ENCODE peak calls at places on chromosomes 7 and 10, in seven cellular contexts. One of them, this sample, is unnamed.

GRCh38 chr7:73860859-73861258 is at the start of gene TMEM270:
- DNase-seq in adipocyte: no peak
- DNase-seq in bronchial epithelial cell: no peak
- DNase-seq in heart left ventricle: no peak
- DNase-seq in ovary: no peak
- DNase-seq in CD8-positive, alpha-beta memory T cell: no peak
- DNase-seq in cardiac fibroblast: no peak
- DNase-seq in this sample: no peak

GRCh38 chr10:35413985-35414861 is 77.9 kb downstream of the CCNY start:
- DNase-seq in cardiac fibroblast: no peak
- DNase-seq in CD8-positive, alpha-beta memory T cell: no peak
- DNase-seq in adipocyte: no peak
- DNase-seq in heart left ventricle: no peak
- DNase-seq in bronchial epithelial cell: peak; percentile 41
- DNase-seq in ovary: no peak
- DNase-seq in this sample: peak; percentile 53

GRCh38 chr7:152541892-152542291 is 106.1 kb upstream of the KMT2C start:
- DNase-seq in heart left ventricle: no peak
- DNase-seq in ovary: no peak
- DNase-seq in CD8-positive, alpha-beta memory T cell: no peak
- DNase-seq in adipocyte: no peak
- DNase-seq in cardiac fibroblast: no peak
- DNase-seq in bronchial epithelial cell: no peak
- DNase-seq in this sample: no peak

GRCh38 chr7:47471831-47472230 is 110.1 kb downstream of the TNS3 start:
- DNase-seq in ovary: no peak
- DNase-seq in CD8-positive, alpha-beta memory T cell: no peak
- DNase-seq in bronchial epithelial cell: no peak
- DNase-seq in adipocyte: no peak
- DNase-seq in cardiac fibroblast: no peak
- DNase-seq in heart left ventricle: no peak
- DNase-seq in this sample: no peak

GRCh38 chr10:69383485-69384089 is 33.1 kb downstream of the TACR2 start:
- DNase-seq in heart left ventricle: peak; percentile 48
- DNase-seq in bronchial epithelial cell: no peak
- DNase-seq in cardiac fibroblast: peak; percentile 84
- DNase-seq in adipocyte: peak; percentile 44
- DNase-seq in CD8-positive, alpha-beta memory T cell: no peak
- DNase-seq in ovary: no peak
- DNase-seq in this sample: no peak

GRCh38 chr7:36823353-36823752 is 99.1 kb upstream of the AOAH start:
- DNase-seq in CD8-positive, alpha-beta memory T cell: no peak
- DNase-seq in adipocyte: no peak
- DNase-seq in cardiac fibroblast: no peak
- DNase-seq in heart left ventricle: no peak
- DNase-seq in ovary: no peak
- DNase-seq in bronchial epithelial cell: no peak
- DNase-seq in this sample: no peak

GRCh38 chr10:91541481-91541880 is 91.4 kb downstream of the PPP1R3C start:
- DNase-seq in adipocyte: peak; percentile 42
- DNase-seq in cardiac fibroblast: peak; percentile 59
- DNase-seq in heart left ventricle: no peak
- DNase-seq in CD8-positive, alpha-beta memory T cell: no peak
- DNase-seq in ovary: no peak
- DNase-seq in bronchial epithelial cell: no peak
- DNase-seq in this sample: no peak

GRCh38 chr10:5391780-5392179 is 12.8 kb downstream of the TUBAL3 start:
- DNase-seq in ovary: no peak
- DNase-seq in heart left ventricle: no peak
- DNase-seq in adipocyte: no peak
- DNase-seq in bronchial epithelial cell: no peak
- DNase-seq in CD8-positive, alpha-beta memory T cell: no peak
- DNase-seq in cardiac fibroblast: no peak
- DNase-seq in this sample: no peak

GRCh38 chr7:44965441-44965903 is 13.3 kb downstream of the MYO1G start:
- DNase-seq in CD8-positive, alpha-beta memory T cell: no peak
- DNase-seq in heart left ventricle: no peak
- DNase-seq in cardiac fibroblast: no peak
- DNase-seq in adipocyte: no peak
- DNase-seq in ovary: peak; percentile 18
- DNase-seq in bronchial epithelial cell: no peak
- DNase-seq in this sample: no peak

GRCh38 chr7:131289051-131289450 is 38.6 kb upstream of the MKLN1 start:
- DNase-seq in heart left ventricle: no peak
- DNase-seq in bronchial epithelial cell: no peak
- DNase-seq in adipocyte: no peak
- DNase-seq in CD8-positive, alpha-beta memory T cell: no peak
- DNase-seq in cardiac fibroblast: no peak
- DNase-seq in ovary: no peak
- DNase-seq in this sample: no peak

GRCh38 chr10:95356190-95356955 is 65.6 kb upstream of the PDLIM1 start:
- DNase-seq in bronchial epithelial cell: no peak
- DNase-seq in adipocyte: no peak
- DNase-seq in cardiac fibroblast: no peak
- DNase-seq in heart left ventricle: no peak
- DNase-seq in CD8-positive, alpha-beta memory T cell: no peak
- DNase-seq in ovary: no peak
- DNase-seq in this sample: no peak

GRCh38 chr10:65419629-65420028 is 1506.2 kb upstream of the LRRTM3 start:
- DNase-seq in bronchial epithelial cell: peak; percentile 41
- DNase-seq in ovary: no peak
- DNase-seq in CD8-positive, alpha-beta memory T cell: no peak
- DNase-seq in cardiac fibroblast: peak; percentile 18
- DNase-seq in adipocyte: no peak
- DNase-seq in heart left ventricle: no peak
- DNase-seq in this sample: no peak

GRCh38 chr10:110007171-110007700 is 548 bp upstream of the ADD3 start:
- DNase-seq in CD8-positive, alpha-beta memory T cell: no peak
- DNase-seq in bronchial epithelial cell: peak; percentile 26
- DNase-seq in heart left ventricle: no peak
- DNase-seq in ovary: no peak
- DNase-seq in adipocyte: no peak
- DNase-seq in cardiac fibroblast: peak; percentile 64
- DNase-seq in this sample: no peak

GRCh38 chr10:17984056-17984455 is 32.3 kb downstream of the SLC39A12 start:
- DNase-seq in CD8-positive, alpha-beta memory T cell: no peak
- DNase-seq in adipocyte: peak; percentile 70
- DNase-seq in ovary: no peak
- DNase-seq in cardiac fibroblast: peak; percentile 63
- DNase-seq in bronchial epithelial cell: peak; percentile 51
- DNase-seq in heart left ventricle: no peak
- DNase-seq in this sample: no peak

DNA sequence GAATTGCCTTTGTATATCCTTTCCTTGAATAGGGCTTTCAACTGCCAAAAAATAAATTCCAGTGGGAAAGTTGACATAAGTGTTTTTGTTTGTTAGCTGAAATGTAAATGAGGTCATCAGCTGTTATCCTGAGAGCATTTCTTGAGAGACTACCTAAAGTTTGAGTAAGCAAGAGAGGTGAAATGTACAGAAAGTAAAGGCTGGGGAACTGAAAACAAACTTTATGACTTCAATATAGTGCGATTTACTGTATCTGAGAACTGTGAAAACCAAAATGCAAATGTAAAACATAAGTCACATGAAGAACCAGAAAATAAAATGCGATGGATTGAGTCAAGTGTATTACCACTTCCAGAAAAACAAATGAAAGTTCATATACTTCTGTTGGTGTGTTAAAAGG is 527.3 kb upstream of the SEMA3D start:
- DNase-seq in bronchial epithelial cell: no peak
- DNase-seq in cardiac fibroblast: no peak
- DNase-seq in heart left ventricle: no peak
- DNase-seq in CD8-positive, alpha-beta memory T cell: no peak
- DNase-seq in adipocyte: no peak
- DNase-seq in ovary: no peak
- DNase-seq in this sample: no peak
- H3K4me3 ChIP-seq in bronchial epithelial cell: no peak overlapping the region
- H3K4me3 ChIP-seq in cardiac fibroblast: no peak overlapping the region
- H3K4me3 ChIP-seq in heart left ventricle: no peak overlapping the region
- H3K4me3 ChIP-seq in CD8-positive, alpha-beta memory T cell: no peak overlapping the region
- H3K4me3 ChIP-seq in adipocyte: no peak overlapping the region
- H3K4me3 ChIP-seq in ovary: no peak overlapping the region
- H3K4me3 ChIP-seq in this sample: no peak overlapping the region

DNA sequence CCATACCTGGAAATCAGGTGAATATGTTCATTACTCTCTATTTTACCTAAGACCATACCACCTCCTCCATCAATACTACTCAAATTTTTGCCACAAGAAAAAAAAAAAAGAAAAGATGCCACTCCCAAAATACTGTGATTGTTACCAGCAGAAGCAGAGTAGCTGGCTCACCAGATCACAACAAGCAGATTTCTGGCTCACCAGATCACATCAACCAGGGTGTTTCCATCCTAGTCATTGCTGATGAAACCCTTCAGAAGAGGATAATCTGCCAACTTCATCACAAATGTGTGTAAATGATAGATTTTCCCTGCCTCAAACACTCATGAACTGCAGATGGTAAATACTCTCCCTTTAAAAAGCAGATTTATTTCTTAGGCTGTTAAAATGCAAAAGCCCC is 109.7 kb upstream of the NAMPT start:
- DNase-seq in bronchial epithelial cell: no peak
- DNase-seq in CD8-positive, alpha-beta memory T cell: no peak
- DNase-seq in adipocyte: no peak
- DNase-seq in heart left ventricle: no peak
- DNase-seq in cardiac fibroblast: no peak
- DNase-seq in ovary: no peak
- DNase-seq in this sample: no peak
- H3K4me3 ChIP-seq in bronchial epithelial cell: no peak overlapping the region
- H3K4me3 ChIP-seq in CD8-positive, alpha-beta memory T cell: no peak overlapping the region
- H3K4me3 ChIP-seq in adipocyte: no peak overlapping the region
- H3K4me3 ChIP-seq in heart left ventricle: no peak overlapping the region
- H3K4me3 ChIP-seq in cardiac fibroblast: no peak overlapping the region
- H3K4me3 ChIP-seq in ovary: no peak overlapping the region
- H3K4me3 ChIP-seq in this sample: no peak overlapping the region

GRCh38 chr10:103110407-103110806 is 82.7 kb downstream of the NT5C2 start:
- DNase-seq in adipocyte: no peak
- DNase-seq in ovary: no peak
- DNase-seq in heart left ventricle: no peak
- DNase-seq in CD8-positive, alpha-beta memory T cell: no peak
- DNase-seq in cardiac fibroblast: no peak
- DNase-seq in bronchial epithelial cell: no peak
- DNase-seq in this sample: no peak

GRCh38 chr10:103114876-103115275 is 78.2 kb downstream of the NT5C2 start:
- DNase-seq in CD8-positive, alpha-beta memory T cell: no peak
- DNase-seq in bronchial epithelial cell: peak; percentile 91
- DNase-seq in cardiac fibroblast: no peak
- DNase-seq in ovary: no peak
- DNase-seq in heart left ventricle: no peak
- DNase-seq in adipocyte: no peak
- DNase-seq in this sample: no peak

GRCh38 chr10:103111031-103111917 is 81.8 kb downstream of the NT5C2 start:
- DNase-seq in cardiac fibroblast: peak; percentile 68
- DNase-seq in ovary: no peak
- DNase-seq in heart left ventricle: no peak
- DNase-seq in CD8-positive, alpha-beta memory T cell: no peak
- DNase-seq in adipocyte: peak; percentile 79
- DNase-seq in bronchial epithelial cell: no peak
- DNase-seq in this sample: peak; percentile 57

GRCh38 chr10:103117247-103117646 is 75.8 kb downstream of the NT5C2 start:
- DNase-seq in cardiac fibroblast: no peak
- DNase-seq in CD8-positive, alpha-beta memory T cell: no peak
- DNase-seq in adipocyte: no peak
- DNase-seq in heart left ventricle: no peak
- DNase-seq in bronchial epithelial cell: no peak
- DNase-seq in ovary: no peak
- DNase-seq in this sample: no peak

DNA sequence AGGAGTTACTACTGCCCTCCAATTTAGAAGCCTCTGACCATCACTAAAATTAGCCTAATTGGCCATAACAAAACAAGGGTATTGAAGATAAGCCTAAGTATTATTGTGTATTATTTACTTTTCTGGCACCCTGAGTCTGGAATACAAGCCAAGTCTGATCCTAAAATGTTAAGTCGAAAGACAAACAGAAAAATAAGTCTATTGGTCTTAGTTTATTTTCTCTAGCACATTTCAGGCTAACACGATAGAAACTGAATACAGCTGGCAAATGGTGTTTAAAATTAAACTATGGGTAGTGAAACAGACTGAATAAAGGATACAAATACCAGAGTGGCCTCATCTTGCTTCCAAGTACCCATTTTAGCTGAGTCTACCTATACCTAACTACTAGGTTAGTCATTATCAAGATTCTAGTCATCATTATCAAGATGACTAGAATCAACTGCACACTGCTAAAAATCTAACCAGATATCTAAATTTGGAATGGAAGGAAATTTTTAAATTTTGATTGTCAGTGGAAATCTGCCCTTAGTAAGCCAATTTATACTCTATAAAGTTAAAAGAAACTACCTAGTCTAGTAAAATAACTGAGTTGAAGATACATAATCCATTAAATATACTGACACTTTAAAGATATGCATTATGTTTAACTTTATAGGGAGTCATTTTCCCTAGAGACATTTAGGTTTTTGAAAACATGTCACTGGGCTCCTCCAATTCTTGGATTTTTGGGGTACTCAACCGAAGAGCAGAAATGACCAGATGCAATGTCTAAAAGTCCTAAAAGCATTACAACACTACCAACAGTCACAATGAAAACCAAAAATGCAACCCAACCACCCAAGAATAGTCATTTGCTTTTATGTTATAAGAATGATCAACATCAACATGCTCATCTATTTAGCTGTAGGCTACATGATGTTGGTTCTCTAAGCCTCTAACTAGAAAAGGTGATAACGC is 80.9 kb downstream of the NT5C2 start:
- DNase-seq in heart left ventricle: no peak
- DNase-seq in cardiac fibroblast: no peak
- DNase-seq in ovary: no peak
- DNase-seq in CD8-positive, alpha-beta memory T cell: no peak
- DNase-seq in adipocyte: no peak
- DNase-seq in bronchial epithelial cell: no peak
- DNase-seq in this sample: no peak
- H3K4me3 ChIP-seq in heart left ventricle: no peak overlapping the region
- H3K4me3 ChIP-seq in cardiac fibroblast: no peak overlapping the region
- H3K4me3 ChIP-seq in ovary: no peak overlapping the region
- H3K4me3 ChIP-seq in CD8-positive, alpha-beta memory T cell: no peak overlapping the region
- H3K4me3 ChIP-seq in adipocyte: peak overlapping the region; percentile 63
- H3K4me3 ChIP-seq in bronchial epithelial cell: no peak overlapping the region
- H3K4me3 ChIP-seq in this sample: no peak overlapping the region

GRCh38 chr7:17041324-17041723 is 159.5 kb upstream of the AGR3 start:
- DNase-seq in bronchial epithelial cell: peak; percentile 95
- DNase-seq in cardiac fibroblast: peak; percentile 97
- DNase-seq in CD8-positive, alpha-beta memory T cell: no peak
- DNase-seq in heart left ventricle: no peak
- DNase-seq in ovary: no peak
- DNase-seq in adipocyte: peak; percentile 92
- DNase-seq in this sample: no peak
- H3K4me3 ChIP-seq in bronchial epithelial cell: no peak overlapping the region
- H3K4me3 ChIP-seq in cardiac fibroblast: no peak overlapping the region
- H3K4me3 ChIP-seq in CD8-positive, alpha-beta memory T cell: no peak overlapping the region
- H3K4me3 ChIP-seq in heart left ventricle: no peak overlapping the region
- H3K4me3 ChIP-seq in ovary: no peak overlapping the region
- H3K4me3 ChIP-seq in adipocyte: peak overlapping the region; percentile 47
- H3K4me3 ChIP-seq in this sample: no peak overlapping the region

GRCh38 chr10:24465899-24466615 is 257.1 kb downstream of the KIAA1217 start:
- DNase-seq in bronchial epithelial cell: peak; percentile 98
- DNase-seq in adipocyte: peak; percentile 79
- DNase-seq in CD8-positive, alpha-beta memory T cell: no peak
- DNase-seq in cardiac fibroblast: peak; percentile 95
- DNase-seq in heart left ventricle: no peak
- DNase-seq in ovary: no peak
- DNase-seq in this sample: no peak
- H3K4me3 ChIP-seq in bronchial epithelial cell: peak overlapping the region; percentile 33
- H3K4me3 ChIP-seq in adipocyte: peak overlapping the region; percentile 73
- H3K4me3 ChIP-seq in CD8-positive, alpha-beta memory T cell: no peak overlapping the region
- H3K4me3 ChIP-seq in cardiac fibroblast: peak overlapping the region; percentile 49
- H3K4me3 ChIP-seq in heart left ventricle: no peak overlapping the region
- H3K4me3 ChIP-seq in ovary: no peak overlapping the region
- H3K4me3 ChIP-seq in this sample: no peak overlapping the region